ENCODE peak calls at places on chromosomes 6 and 20, in five cellular contexts. G is CD8-positive, alpha-beta memory T cell; J is tibial artery; N is thyroid gland; L is transverse colon. Y is an unnamed sample. For H3K4me1, the result is how much of the 10 kb centered on the place peaks cover.

GRCh38 chr6:69105288-69105687 is 470.2 kb downstream of the ADGRB3 start:
- DNase-seq in G (no peak), J (no peak), N (no peak), L (no peak), Y (no peak)

GRCh38 chr6:82078286-82078908 is 169.1 kb downstream of the IBTK start:
- DNase-seq in G (no peak), J (no peak), N (no peak), L (no peak), Y (no peak)

GRCh38 chr20:35515949-35516645 is 13.4 kb downstream of the C20orf173 start:
- DNase-seq in G (no peak), J (no peak), N (no peak), L (no peak), Y (no peak)

GRCh38 chr6:35142578-35142977 is 1.4 kb upstream of the TCP11 start:
- DNase-seq in G (no peak), J (no peak), N (no peak), L (no peak), Y (no peak)

GRCh38 chr6:31007694-31008093 is 2.6 kb upstream of the MUC22 start:
- DNase-seq in G (no peak), J (no peak), N (no peak), L (no peak), Y (no peak)

GRCh38 chr6:68638225-68638900 is 3.3 kb downstream of the ADGRB3 start:
- DNase-seq in G (no peak), J (no peak), N (peak), L (peak), Y (peak)

GRCh38 chr20:49567421-49568256 is at the start of gene PTGIS:
- DNase-seq in G (no peak), J (no peak), N (no peak), L (no peak), Y (peak)

GRCh38 chr20:25237610-25238318 is 10.1 kb upstream of the PYGB start:
- DNase-seq in G (no peak), J (peak), N (no peak), L (peak), Y (no peak)

GRCh38 chr6:113362542-113363430 is 494.4 kb upstream of the MARCKS start:
- DNase-seq in G (no peak), J (no peak), N (no peak), L (no peak), Y (no peak)

GRCh38 chr6:5133943-5134342 is 48.8 kb downstream of the PPP1R3G start:
- DNase-seq in G (no peak), J (no peak), N (no peak), L (no peak), Y (no peak)

GRCh38 chr20:25538838-25539665 is 46.3 kb downstream of the NINL start:
- DNase-seq in G (no peak), J (no peak), N (no peak), L (no peak), Y (peak)

GRCh38 chr20:37356387-37356786 is 10.4 kb downstream of the SRC start:
- DNase-seq in G (no peak), J (peak), N (no peak), L (peak), Y (peak)
- H3K4me1 ChIP-seq in G (under half), J (under half), N (under half), L (under half), Y (under half)

DNA sequence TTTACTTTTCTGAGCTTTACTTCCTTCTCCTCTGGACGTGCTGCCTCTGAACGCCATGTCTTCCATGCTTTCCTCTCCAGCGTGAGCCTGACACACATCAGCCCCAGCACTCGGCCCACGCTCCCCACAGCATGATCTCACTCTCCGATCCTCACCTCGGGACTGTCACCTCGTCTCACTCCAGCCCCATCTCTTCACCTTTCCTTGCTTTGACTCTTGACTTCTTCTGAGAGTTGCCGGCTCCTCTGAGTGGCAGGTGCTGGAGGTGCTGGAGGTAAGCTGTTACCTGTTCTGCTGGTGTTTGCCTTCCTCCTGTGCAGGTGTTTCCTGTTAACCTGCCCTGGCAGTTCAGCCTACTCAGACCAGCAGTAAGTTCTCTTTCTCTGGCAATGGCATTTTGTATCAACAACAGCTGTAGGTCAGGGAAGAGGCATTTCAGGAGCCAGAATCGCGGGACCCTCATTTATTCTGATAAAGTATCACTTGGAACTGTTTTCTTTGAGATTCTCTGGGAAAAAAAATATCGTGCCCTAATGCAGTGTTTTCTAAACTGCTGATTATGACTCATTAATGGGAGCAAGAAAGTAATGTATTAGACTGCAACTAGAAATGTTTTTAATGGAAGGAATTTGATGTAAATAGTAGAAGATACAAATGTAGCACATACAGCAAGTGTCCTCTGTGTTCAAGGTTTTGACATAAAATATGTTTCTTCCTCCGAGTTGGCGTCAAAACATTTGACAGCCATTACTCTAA is 106.5 kb downstream of the ARID1B start:
- DNase-seq in G (no peak), J (no peak), N (no peak), L (peak), Y (peak)
- H3K4me1 ChIP-seq in G (under half), J (under half), N (under half), L (under half), Y (under half)

GRCh38 chr6:86355271-86355670 is 582.1 kb upstream of the HTR1E start:
- DNase-seq in G (no peak), J (no peak), N (no peak), L (no peak), Y (no peak)
- H3K4me1 ChIP-seq in G (under half), J (under half), N (under half), L (under half), Y (under half)

GRCh38 chr20:44467289-44467883 is 8.3 kb upstream of the TTPAL start:
- DNase-seq in G (no peak), J (peak), N (peak), L (no peak), Y (peak)
- H3K4me1 ChIP-seq in G (under half), J (under half), N (under half), L (under half), Y (under half)